ENCODE peak calls at places on chromosomes 12 and 14, in ten cellular contexts. F is iris pigment epithelial cell; X is endothelial cell of umbilical vein; D is psoas muscle; J is HFF-Myc; E is brain microvascular endothelial cell; G is activated CD4-positive, alpha-beta T cell treated with anti-CD3 and anti-CD28 coated beads, Interleukin-2, amount 50 U/mL, for 1 hour; S is mucosa of descending colon; N is left ventricle myocardium inferior; T is HS-5. M is an unnamed sample.

GRCh38 chr14:82394916-82395315 is 861.3 kb upstream of the SEL1L start:
- DNase-seq in F (no peak), X (no peak), D (no peak), J (no peak), E (no peak), G (no peak), S (no peak), N (no peak), T (no peak), M (no peak)

GRCh38 chr14:51310453-51311074 is 70.5 kb downstream of the TMX1 start:
- DNase-seq in F (peak), X (peak), D (no peak), J (peak), E (no peak), G (no peak), S (no peak), N (no peak), T (no peak), M (no peak)

GRCh38 chr14:53652068-53652467 is 304.6 kb downstream of the BMP4 start:
- DNase-seq in F (no peak), X (no peak), D (no peak), J (no peak), E (no peak), G (no peak), S (no peak), N (no peak), T (no peak), M (no peak)

GRCh38 chr14:95125951-95126350 is 31.4 kb downstream of the DICER1 start:
- DNase-seq in F (no peak), X (no peak), D (no peak), J (no peak), E (no peak), G (no peak), S (no peak), N (no peak), T (no peak), M (no peak)

GRCh38 chr12:63826002-63826585 is 18.4 kb upstream of the SRGAP1 start:
- DNase-seq in F (peak), X (peak), D (no peak), J (peak), E (peak), G (no peak), S (no peak), N (no peak), T (peak), M (no peak)

GRCh38 chr12:3078086-3078820 is 1.1 kb downstream of the TSPAN9 start:
- DNase-seq in F (no peak), X (peak), D (no peak), J (no peak), E (no peak), G (no peak), S (no peak), N (no peak), T (no peak), M (no peak)

GRCh38 chr14:100708349-100709217 is 18.1 kb upstream of the DLK1 start:
- DNase-seq in F (peak), X (no peak), D (peak), J (no peak), E (no peak), G (no peak), S (peak), N (peak), T (no peak), M (no peak)

GRCh38 chr14:103696466-103697071 is 18.7 kb downstream of the XRCC3 start:
- DNase-seq in F (peak), X (peak), D (peak), J (no peak), E (peak), G (no peak), S (no peak), N (peak), T (no peak), M (no peak)

GRCh38 chr12:55727643-55728184 is 1.1 kb downstream of the CD63 start:
- DNase-seq in F (peak), X (peak), D (peak), J (no peak), E (no peak), G (no peak), S (peak), N (peak), T (no peak), M (no peak)

GRCh38 chr14:76773188-76773885 is 12.1 kb downstream of the VASH1 start:
- DNase-seq in F (peak), X (peak), D (peak), J (peak), E (peak), G (no peak), S (no peak), N (peak), T (peak), M (no peak)

GRCh38 chr12:116459921-116460666 is 99.1 kb upstream of the MAP1LC3B2 start:
- DNase-seq in F (no peak), X (no peak), D (no peak), J (no peak), E (no peak), G (no peak), S (no peak), N (no peak), T (no peak), M (no peak)

GRCh38 chr14:68771631-68772030 is 21.2 kb downstream of the ZFP36L1 start:
- DNase-seq in F (no peak), X (peak), D (no peak), J (no peak), E (no peak), G (no peak), S (no peak), N (peak), T (no peak), M (no peak)

GRCh38 chr12:90791445-90791844 is 163.5 kb downstream of the CCER1 start:
- DNase-seq in F (no peak), X (no peak), D (no peak), J (no peak), E (no peak), G (no peak), S (no peak), N (no peak), T (no peak), M (no peak)

GRCh38 chr12:29640589-29641345 is 143.0 kb downstream of the TMTC1 start:
- DNase-seq in F (peak), X (no peak), D (peak), J (no peak), E (peak), G (no peak), S (no peak), N (peak), T (peak), M (no peak)

GRCh38 chr12:131673519-131674265 is 37.2 kb upstream of the SFSWAP start:
- DNase-seq in F (peak), X (no peak), D (no peak), J (peak), E (no peak), G (no peak), S (no peak), N (no peak), T (peak), M (no peak)